ENCODE peak calls at places on chromosomes 12 and 14, in eight cellular contexts. One of them, this sample, is unnamed.

GRCh38 chr14:104434214-104435076 is 145.1 kb upstream of the C14orf180 start:
- DNase-seq in cardiac fibroblast: no peak
- DNase-seq in tibial artery: no peak
- DNase-seq in H1: no peak
- DNase-seq in pancreas: no peak
- DNase-seq in transverse colon: no peak
- DNase-seq in brain microvascular endothelial cell: no peak
- DNase-seq in uterus: no peak
- DNase-seq in this sample: no peak

GRCh38 chr12:3698218-3698974 is 54.5 kb downstream of the CRACR2A start:
- DNase-seq in cardiac fibroblast: peak
- DNase-seq in tibial artery: no peak
- DNase-seq in uterus: no peak
- DNase-seq in pancreas: no peak
- DNase-seq in transverse colon: no peak
- DNase-seq in H1: no peak
- DNase-seq in brain microvascular endothelial cell: peak
- DNase-seq in this sample: peak

GRCh38 chr12:66603458-66603857 is 75.4 kb downstream of the GRIP1 start:
- DNase-seq in pancreas: peak
- DNase-seq in tibial artery: no peak
- DNase-seq in H1: no peak
- DNase-seq in cardiac fibroblast: no peak
- DNase-seq in brain microvascular endothelial cell: no peak
- DNase-seq in uterus: no peak
- DNase-seq in transverse colon: no peak
- DNase-seq in this sample: no peak

GRCh38 chr12:20629414-20630156 is 65.5 kb upstream of the SLCO1C1 start:
- DNase-seq in pancreas: peak
- DNase-seq in cardiac fibroblast: peak
- DNase-seq in uterus: no peak
- DNase-seq in brain microvascular endothelial cell: peak
- DNase-seq in tibial artery: peak
- DNase-seq in transverse colon: peak
- DNase-seq in H1: no peak
- DNase-seq in this sample: peak

GRCh38 chr12:108390495-108391203 is 51.5 kb upstream of the CMKLR1 start:
- DNase-seq in transverse colon: no peak
- DNase-seq in H1: no peak
- DNase-seq in tibial artery: no peak
- DNase-seq in pancreas: no peak
- DNase-seq in cardiac fibroblast: no peak
- DNase-seq in uterus: peak
- DNase-seq in brain microvascular endothelial cell: no peak
- DNase-seq in this sample: no peak

GRCh38 chr12:51335931-51336330 is 10.5 kb downstream of the CELA1 start:
- DNase-seq in transverse colon: no peak
- DNase-seq in uterus: no peak
- DNase-seq in pancreas: no peak
- DNase-seq in brain microvascular endothelial cell: no peak
- DNase-seq in tibial artery: no peak
- DNase-seq in H1: no peak
- DNase-seq in cardiac fibroblast: no peak
- DNase-seq in this sample: no peak

GRCh38 chr12:47821346-47821706 is 1.6 kb upstream of the HDAC7 start:
- DNase-seq in uterus: no peak
- DNase-seq in brain microvascular endothelial cell: no peak
- DNase-seq in transverse colon: no peak
- DNase-seq in cardiac fibroblast: peak
- DNase-seq in H1: no peak
- DNase-seq in tibial artery: no peak
- DNase-seq in pancreas: no peak
- DNase-seq in this sample: no peak

GRCh38 chr14:81402123-81402495 is 2.0 kb upstream of the STON2 start:
- DNase-seq in tibial artery: no peak
- DNase-seq in brain microvascular endothelial cell: no peak
- DNase-seq in cardiac fibroblast: peak
- DNase-seq in pancreas: no peak
- DNase-seq in uterus: no peak
- DNase-seq in H1: no peak
- DNase-seq in transverse colon: no peak
- DNase-seq in this sample: no peak

GRCh38 chr12:39905152-39905551 is 200.7 kb downstream of the SLC2A13 start:
- DNase-seq in uterus: peak
- DNase-seq in H1: no peak
- DNase-seq in cardiac fibroblast: peak
- DNase-seq in tibial artery: peak
- DNase-seq in brain microvascular endothelial cell: no peak
- DNase-seq in pancreas: no peak
- DNase-seq in transverse colon: peak
- DNase-seq in this sample: peak

GRCh38 chr14:105562713-105563346 is 36.4 kb downstream of the TMEM121 start:
- DNase-seq in cardiac fibroblast: no peak
- DNase-seq in tibial artery: no peak
- DNase-seq in pancreas: no peak
- DNase-seq in H1: no peak
- DNase-seq in transverse colon: no peak
- DNase-seq in brain microvascular endothelial cell: no peak
- DNase-seq in uterus: no peak
- DNase-seq in this sample: no peak

GRCh38 chr14:32934891-32935633 is 3.6 kb upstream of the NPAS3 start:
- DNase-seq in tibial artery: no peak
- DNase-seq in uterus: peak
- DNase-seq in pancreas: no peak
- DNase-seq in H1: peak
- DNase-seq in transverse colon: no peak
- DNase-seq in brain microvascular endothelial cell: no peak
- DNase-seq in cardiac fibroblast: no peak
- DNase-seq in this sample: no peak

GRCh38 chr14:73237786-73238261 is 518 bp downstream of the PAPLN start:
- DNase-seq in H1: no peak
- DNase-seq in cardiac fibroblast: no peak
- DNase-seq in uterus: no peak
- DNase-seq in tibial artery: no peak
- DNase-seq in pancreas: no peak
- DNase-seq in transverse colon: no peak
- DNase-seq in brain microvascular endothelial cell: no peak
- DNase-seq in this sample: no peak

GRCh38 chr14:81172353-81172752 is 48.4 kb downstream of the GTF2A1 start:
- DNase-seq in uterus: no peak
- DNase-seq in brain microvascular endothelial cell: no peak
- DNase-seq in tibial artery: no peak
- DNase-seq in pancreas: no peak
- DNase-seq in H1: no peak
- DNase-seq in transverse colon: no peak
- DNase-seq in cardiac fibroblast: no peak
- DNase-seq in this sample: no peak

GRCh38 chr12:16323010-16323409 is 24.4 kb upstream of the MGST1 start:
- DNase-seq in cardiac fibroblast: no peak
- DNase-seq in brain microvascular endothelial cell: peak
- DNase-seq in H1: no peak
- DNase-seq in pancreas: no peak
- DNase-seq in tibial artery: no peak
- DNase-seq in uterus: no peak
- DNase-seq in transverse colon: no peak
- DNase-seq in this sample: peak

GRCh38 chr12:65867428-65867827 is 43.1 kb downstream of the HMGA2 start:
- DNase-seq in pancreas: no peak
- DNase-seq in tibial artery: no peak
- DNase-seq in H1: no peak
- DNase-seq in brain microvascular endothelial cell: peak
- DNase-seq in uterus: no peak
- DNase-seq in cardiac fibroblast: peak
- DNase-seq in transverse colon: no peak
- DNase-seq in this sample: peak

GRCh38 chr14:26841920-26842741 is 244.3 kb upstream of the NOVA1 start:
- DNase-seq in uterus: peak
- DNase-seq in brain microvascular endothelial cell: peak
- DNase-seq in transverse colon: peak
- DNase-seq in cardiac fibroblast: peak
- DNase-seq in pancreas: peak
- DNase-seq in H1: no peak
- DNase-seq in tibial artery: peak
- DNase-seq in this sample: peak

GRCh38 chr14:52046376-52046917 is 22.4 kb downstream of the NID2 start:
- DNase-seq in brain microvascular endothelial cell: no peak
- DNase-seq in transverse colon: no peak
- DNase-seq in H1: no peak
- DNase-seq in pancreas: no peak
- DNase-seq in cardiac fibroblast: no peak
- DNase-seq in uterus: no peak
- DNase-seq in tibial artery: no peak
- DNase-seq in this sample: no peak

GRCh38 chr14:53368714-53369191 is 215.6 kb upstream of the DDHD1 start:
- DNase-seq in H1: no peak
- DNase-seq in uterus: no peak
- DNase-seq in tibial artery: no peak
- DNase-seq in pancreas: no peak
- DNase-seq in transverse colon: no peak
- DNase-seq in cardiac fibroblast: peak
- DNase-seq in brain microvascular endothelial cell: no peak
- DNase-seq in this sample: peak

GRCh38 chr12:54280401-54281260 is at the start of gene HNRNPA1:
- DNase-seq in H1: peak
- DNase-seq in tibial artery: peak
- DNase-seq in brain microvascular endothelial cell: peak
- DNase-seq in uterus: peak
- DNase-seq in cardiac fibroblast: peak
- DNase-seq in pancreas: peak
- DNase-seq in transverse colon: peak
- DNase-seq in this sample: peak

GRCh38 chr12:6263931-6264330 is 46.6 kb upstream of the PLEKHG6 start:
- DNase-seq in brain microvascular endothelial cell: peak
- DNase-seq in pancreas: no peak
- DNase-seq in cardiac fibroblast: no peak
- DNase-seq in H1: no peak
- DNase-seq in uterus: no peak
- DNase-seq in tibial artery: no peak
- DNase-seq in transverse colon: no peak
- DNase-seq in this sample: no peak

GRCh38 chr12:100058482-100059029 is 73.8 kb upstream of the ANKS1B start:
- DNase-seq in cardiac fibroblast: peak
- DNase-seq in brain microvascular endothelial cell: peak
- DNase-seq in tibial artery: no peak
- DNase-seq in pancreas: no peak
- DNase-seq in transverse colon: no peak
- DNase-seq in uterus: no peak
- DNase-seq in H1: no peak
- DNase-seq in this sample: peak

DNA sequence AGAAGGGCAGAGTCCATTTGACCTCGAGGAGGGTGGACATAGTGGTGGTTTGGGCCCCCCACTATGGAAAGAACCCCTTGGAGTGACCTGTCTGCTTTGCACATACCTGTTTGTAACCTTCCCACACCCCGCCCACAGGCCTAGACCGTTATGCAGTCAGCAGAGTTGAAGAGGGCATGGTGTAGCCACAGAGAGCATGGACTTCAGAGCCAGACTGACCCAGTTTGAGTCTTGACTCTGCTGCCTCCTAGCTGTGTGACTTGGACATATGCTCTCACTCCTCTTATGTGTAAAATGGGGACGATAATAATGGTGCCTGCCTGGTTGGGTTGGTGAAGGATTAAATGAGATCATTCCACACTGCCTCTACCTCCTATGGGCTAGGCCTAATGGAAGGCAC is 40.9 kb upstream of the NOS1 start:
- DNase-seq in H1: no peak
- DNase-seq in cardiac fibroblast: no peak
- DNase-seq in tibial artery: no peak
- DNase-seq in transverse colon: no peak
- DNase-seq in uterus: no peak
- DNase-seq in pancreas: no peak
- DNase-seq in brain microvascular endothelial cell: no peak
- DNase-seq in this sample: no peak
- TF ChIP-seq CTCF in H1: peak
- TF ChIP-seq CTCF in cardiac fibroblast: no peak
- TF ChIP-seq CTCF in tibial artery: no peak
- TF ChIP-seq CTCF in transverse colon: no peak
- TF ChIP-seq CTCF in uterus: no peak
- TF ChIP-seq CTCF in pancreas: no peak
- TF ChIP-seq CTCF in brain microvascular endothelial cell: no peak
- TF ChIP-seq CTCF in this sample: no peak

GRCh38 chr12:114685320-114685781 is 1.4 kb upstream of the TBX3 start:
- DNase-seq in transverse colon: no peak
- DNase-seq in cardiac fibroblast: no peak
- DNase-seq in brain microvascular endothelial cell: no peak
- DNase-seq in pancreas: no peak
- DNase-seq in H1: peak
- DNase-seq in uterus: no peak
- DNase-seq in tibial artery: no peak
- DNase-seq in this sample: no peak
- H3K4me3 ChIP-seq in transverse colon: peak
- H3K4me3 ChIP-seq in cardiac fibroblast: peak
- H3K4me3 ChIP-seq in brain microvascular endothelial cell: peak
- H3K4me3 ChIP-seq in pancreas: no peak
- H3K4me3 ChIP-seq in H1: peak
- H3K4me3 ChIP-seq in uterus: peak
- H3K4me3 ChIP-seq in tibial artery: peak
- H3K4me3 ChIP-seq in this sample: peak

GRCh38 chr14:89954045-89955021 is at the start of gene EFCAB11:
- DNase-seq in H1: peak
- DNase-seq in pancreas: peak
- DNase-seq in brain microvascular endothelial cell: peak
- DNase-seq in uterus: peak
- DNase-seq in tibial artery: peak
- DNase-seq in cardiac fibroblast: peak
- DNase-seq in transverse colon: peak
- DNase-seq in this sample: peak
- TF ChIP-seq CTCF in H1: no peak
- TF ChIP-seq CTCF in pancreas: no peak
- TF ChIP-seq CTCF in brain microvascular endothelial cell: peak
- TF ChIP-seq CTCF in uterus: no peak
- TF ChIP-seq CTCF in tibial artery: no peak
- TF ChIP-seq CTCF in cardiac fibroblast: no peak
- TF ChIP-seq CTCF in transverse colon: no peak
- TF ChIP-seq CTCF in this sample: peak

GRCh38 chr12:52950553-52950952 is 1.6 kb downstream of the KRT18 start:
- DNase-seq in brain microvascular endothelial cell: no peak
- DNase-seq in transverse colon: no peak
- DNase-seq in cardiac fibroblast: no peak
- DNase-seq in H1: no peak
- DNase-seq in tibial artery: no peak
- DNase-seq in pancreas: peak
- DNase-seq in uterus: no peak
- DNase-seq in this sample: no peak
- H3K4me3 ChIP-seq in brain microvascular endothelial cell: peak
- H3K4me3 ChIP-seq in transverse colon: peak
- H3K4me3 ChIP-seq in cardiac fibroblast: peak
- H3K4me3 ChIP-seq in H1: peak
- H3K4me3 ChIP-seq in tibial artery: no peak
- H3K4me3 ChIP-seq in pancreas: peak
- H3K4me3 ChIP-seq in uterus: no peak
- H3K4me3 ChIP-seq in this sample: peak

DNA sequence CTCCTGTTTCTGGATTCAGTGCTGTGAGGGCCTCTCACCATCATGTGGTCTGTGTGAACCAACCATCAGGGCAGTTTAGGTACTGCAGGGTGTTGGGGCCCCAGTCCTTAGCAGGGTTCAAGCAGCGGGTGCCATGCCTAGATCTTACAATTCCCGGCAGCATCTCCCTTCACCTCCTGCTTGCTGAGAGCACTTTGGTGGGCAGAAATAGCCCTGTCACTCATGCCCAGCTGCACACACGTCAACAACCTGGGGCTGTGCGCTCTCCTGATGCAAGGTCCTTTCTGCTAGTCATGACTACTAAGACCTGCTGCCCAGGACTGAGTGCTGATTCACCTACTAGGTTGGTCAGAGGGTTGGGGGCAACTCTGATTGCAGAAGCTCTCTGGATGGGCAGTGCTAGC is 72.1 kb downstream of the NINJ2 start:
- DNase-seq in cardiac fibroblast: no peak
- DNase-seq in brain microvascular endothelial cell: no peak
- DNase-seq in uterus: no peak
- DNase-seq in H1: no peak
- DNase-seq in tibial artery: peak
- DNase-seq in pancreas: no peak
- DNase-seq in transverse colon: no peak
- DNase-seq in this sample: no peak
- TF ChIP-seq CTCF in cardiac fibroblast: peak
- TF ChIP-seq CTCF in brain microvascular endothelial cell: no peak
- TF ChIP-seq CTCF in uterus: no peak
- TF ChIP-seq CTCF in H1: peak
- TF ChIP-seq CTCF in tibial artery: no peak
- TF ChIP-seq CTCF in pancreas: no peak
- TF ChIP-seq CTCF in transverse colon: no peak
- TF ChIP-seq CTCF in this sample: no peak

This sample was measured in astrocyte of the cerebellum.